ENCODE peak calls at places on chromosomes 6 and 20, in eight cellular contexts. Z, H, E, B, V, F, K and Q are unnamed samples. For H3K9me3, the result is how much of the 10 kb centered on the place peaks cover.

GRCh38 chr6:18204691-18205090 is 49.5 kb downstream of the KDM1B start:
- DNase-seq in H (no peak), K (no peak), V (no peak), F (no peak), E (no peak), Z (no peak), B (no peak), Q (no peak)

GRCh38 chr20:5147193-5147592 is 20.4 kb downstream of the CDS2 start:
- DNase-seq in V (no peak), K (no peak), E (no peak), F (no peak), H (no peak), B (no peak), Z (no peak), Q (no peak)

GRCh38 chr6:29552512-29553051 is 7.0 kb downstream of the UBD start:
- DNase-seq in F (no peak), V (peak), E (no peak), K (no peak), B (no peak), Z (no peak), H (peak), Q (no peak)

GRCh38 chr20:53937330-53937729 is 133.1 kb downstream of the BCAS1 start:
- DNase-seq in F (no peak), B (no peak), V (no peak), K (no peak), H (no peak), Z (no peak), E (no peak), Q (no peak)

GRCh38 chr6:107601406-107601805 is 111.5 kb downstream of the SOBP start:
- DNase-seq in E (no peak), K (no peak), H (no peak), B (no peak), Z (no peak), V (no peak), F (no peak), Q (no peak)

GRCh38 chr20:8722277-8722928 is 346.5 kb upstream of the PLCB4 start:
- DNase-seq in K (peak), B (no peak), F (no peak), Z (no peak), V (peak), E (peak), H (peak), Q (no peak)

GRCh38 chr6:122806290-122806689 is 17.2 kb downstream of the SMPDL3A start:
- DNase-seq in Z (no peak), F (no peak), E (no peak), B (no peak), V (no peak), K (no peak), H (no peak), Q (no peak)

GRCh38 chr20:14481863-14482262 is 144.5 kb upstream of the FLRT3 start:
- DNase-seq in F (no peak), B (no peak), V (peak), H (no peak), Z (no peak), E (no peak), K (no peak), Q (no peak)

GRCh38 chr6:132666118-132666517 is 7.1 kb upstream of the TAAR1 start:
- DNase-seq in V (no peak), K (no peak), B (no peak), H (no peak), Z (no peak), F (no peak), E (no peak), Q (no peak)

GRCh38 chr20:3808141-3808479 is 12.0 kb downstream of the CDC25B start:
- DNase-seq in H (no peak), Z (peak), E (peak), V (peak), F (peak), K (peak), B (peak), Q (peak)

GRCh38 chr6:40371621-40372020 is 215.5 kb downstream of the LRFN2 start:
- DNase-seq in Z (no peak), F (no peak), B (no peak), V (no peak), E (no peak), K (no peak), H (no peak), Q (no peak)

GRCh38 chr6:52820198-52820597 is 16.6 kb upstream of the GSTA1 start:
- DNase-seq in K (no peak), H (no peak), B (no peak), V (no peak), F (no peak), E (no peak), Z (no peak), Q (no peak)

GRCh38 chr6:168042426-168043192 is 36.4 kb downstream of the FRMD1 start:
- DNase-seq in E (no peak), B (no peak), V (no peak), H (no peak), F (no peak), Z (no peak), K (no peak), Q (peak)

GRCh38 chr6:109441069-109441816 is 719 bp downstream of the SMPD2 start:
- DNase-seq in V (peak), F (peak), H (peak), Z (peak), E (peak), K (peak), B (peak), Q (peak)

GRCh38 chr6:154548130-154548830 is 37.8 kb upstream of the CNKSR3 start:
- DNase-seq in E (no peak), H (no peak), Z (peak), K (no peak), V (peak), F (no peak), B (peak), Q (no peak)

GRCh38 chr6:12369781-12370262 is 79.7 kb downstream of the EDN1 start:
- DNase-seq in K (no peak), E (no peak), H (no peak), V (no peak), B (no peak), F (no peak), Z (no peak), Q (no peak)

GRCh38 chr6:107616776-107617175 is 126.9 kb downstream of the SOBP start:
- DNase-seq in F (no peak), B (no peak), E (no peak), Z (no peak), V (no peak), K (no peak), H (no peak), Q (no peak)

GRCh38 chr20:904146-904545 is 12.0 kb downstream of the ANGPT4 start:
- DNase-seq in F (no peak), H (no peak), Z (no peak), E (no peak), V (no peak), K (no peak), B (no peak), Q (no peak)

GRCh38 chr6:158475344-158476302 is 84.3 kb upstream of the TMEM181 start:
- DNase-seq in E (peak), Z (no peak), H (no peak), B (peak), F (no peak), V (peak), K (peak), Q (no peak)

GRCh38 chr20:40006168-40006860 is 682.7 kb downstream of the MAFB start:
- DNase-seq in E (no peak), B (no peak), H (no peak), Z (no peak), F (no peak), V (no peak), K (no peak), Q (no peak)

GRCh38 chr20:63317601-63318291 is 24.8 kb downstream of the COL20A1 start:
- DNase-seq in B (no peak), Z (peak), E (no peak), H (no peak), V (no peak), K (no peak), F (peak), Q (peak)

GRCh38 chr6:89347825-89348224 is 4.7 kb downstream of the UBE2J1 start:
- DNase-seq in K (no peak), H (peak), Z (no peak), E (no peak), F (no peak), V (peak), B (no peak), Q (no peak)

GRCh38 chr20:54368578-54368977 is 106.8 kb upstream of the DOK5 start:
- DNase-seq in V (no peak), H (no peak), Z (no peak), F (no peak), K (no peak), E (no peak), B (no peak), Q (no peak)

GRCh38 chr6:85240787-85241186 is 209.1 kb upstream of the NT5E start:
- DNase-seq in V (peak), Z (no peak), F (no peak), K (no peak), E (no peak), B (no peak), H (no peak), Q (no peak)

GRCh38 chr6:104477569-104477968 is 382.1 kb downstream of the HACE1 start:
- DNase-seq in E (no peak), B (no peak), F (no peak), V (no peak), K (no peak), H (no peak), Z (no peak), Q (no peak)

GRCh38 chr6:29965873-29966601 is 23.7 kb downstream of the HLA-A start:
- DNase-seq in H (peak), F (peak), E (peak), K (peak), Z (peak), V (peak), B (peak), Q (peak)

GRCh38 chr6:157244175-157244574 is 79.1 kb downstream of the TMEM242 start:
- DNase-seq in H (no peak), E (no peak), B (no peak), K (no peak), F (no peak), Z (peak), V (peak), Q (no peak)

GRCh38 chr6:157187182-157188093 is 135.9 kb downstream of the TMEM242 start:
- DNase-seq in B (peak), V (peak), F (no peak), Z (peak), E (no peak), K (no peak), H (peak), Q (no peak)

GRCh38 chr20:19830351-19830750 is 72.3 kb downstream of the RIN2 start:
- DNase-seq in V (peak), B (no peak), K (no peak), E (no peak), F (no peak), H (no peak), Z (no peak), Q (no peak)

DNA sequence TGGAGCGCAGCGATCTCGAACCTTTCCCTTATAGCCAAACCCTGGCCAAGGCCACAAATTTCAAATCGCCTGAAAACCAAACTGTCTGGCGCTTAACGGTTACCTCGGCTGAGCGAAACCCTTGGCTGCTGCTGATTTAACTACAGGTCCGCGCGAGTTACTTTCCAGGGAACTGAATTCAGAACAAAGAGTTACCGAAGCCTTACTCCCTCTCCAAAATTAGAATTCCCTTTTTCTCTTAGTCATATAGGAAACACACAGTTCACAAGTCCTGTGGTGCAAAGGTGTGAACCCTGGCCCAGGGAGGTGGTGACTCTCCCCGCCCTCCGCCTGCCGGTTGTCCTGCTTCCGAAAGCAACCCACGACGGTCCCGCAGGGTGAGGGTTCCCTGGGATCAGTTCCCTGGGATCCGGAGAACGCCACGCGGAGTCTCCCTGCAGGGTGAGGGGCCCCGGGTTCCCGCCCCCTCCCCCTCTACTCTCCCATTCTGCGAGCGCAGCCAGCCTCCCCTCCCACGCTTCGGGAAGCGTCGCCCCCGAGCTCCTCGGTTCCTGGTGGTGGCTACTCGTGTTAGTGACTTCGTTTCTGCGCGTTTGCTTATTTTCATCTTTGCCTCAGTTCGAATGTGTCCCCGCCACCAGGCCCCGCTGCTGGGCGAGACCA is 1.1 kb upstream of the SLC35D3 start:
- DNase-seq in E (no peak), H (peak), F (peak), B (no peak), Z (no peak), V (peak), K (peak), Q (peak)
- H3K27ac ChIP-seq in E (no peak), H (no peak), F (no peak), B (no peak), Z (no peak), V (no peak), K (no peak), Q (no peak)

GRCh38 chr20:59724457-59725366 is 120.4 kb downstream of the PHACTR3 start:
- DNase-seq in B (no peak), V (no peak), H (no peak), K (no peak), E (no peak), F (no peak), Z (no peak), Q (peak)
- H3K9me3 ChIP-seq in B (under half), V (under half), H (under half), K (under half), E (under half), F (under half), Z (under half), Q (under half)

DNA sequence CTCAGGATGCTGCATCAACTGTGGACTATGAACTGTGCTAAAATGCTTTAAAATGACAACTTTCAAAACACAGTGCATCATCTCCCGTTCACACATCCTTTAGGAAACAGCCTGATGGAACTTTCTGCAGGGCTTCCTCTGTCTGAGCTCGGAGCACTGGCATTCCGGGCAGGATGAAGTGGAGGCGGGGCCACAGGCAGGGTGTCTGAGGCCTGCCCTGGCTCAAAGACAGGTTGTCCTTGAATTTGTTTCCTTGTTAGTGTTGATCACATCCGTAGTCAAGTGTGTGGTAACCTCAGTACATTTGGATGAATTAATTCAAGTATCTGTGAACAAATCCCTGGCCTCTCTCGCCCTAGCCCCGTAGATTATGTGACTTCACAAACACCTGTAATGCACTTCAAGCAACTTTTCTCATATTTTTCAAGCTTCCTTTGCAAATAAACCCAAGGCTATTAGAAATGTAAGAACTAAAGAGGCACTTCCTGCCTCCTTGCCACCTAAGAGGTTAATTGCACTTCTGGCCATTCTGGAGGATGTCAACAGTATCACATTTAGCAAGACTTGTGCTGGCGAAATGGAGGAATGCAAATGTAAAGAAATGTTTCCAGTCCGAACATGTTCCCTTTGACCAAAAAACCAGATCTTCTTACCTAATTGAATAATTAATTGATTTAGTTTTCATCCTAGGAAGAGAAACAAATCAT is 3.1 kb downstream of the CD93 start:
- DNase-seq in Z (peak), F (no peak), H (peak), V (peak), B (no peak), K (no peak), E (no peak), Q (peak)
- H3K27ac ChIP-seq in Z (peak), F (no peak), H (no peak), V (peak), B (peak), K (peak), E (peak), Q (peak)

GRCh38 chr6:121426686-121427085 is 8.8 kb upstream of the GJA1 start:
- DNase-seq in B (no peak), Z (no peak), F (no peak), V (no peak), K (no peak), H (no peak), E (no peak), Q (no peak)
- H3K9me3 ChIP-seq in B (under half), Z (under half), F (under half), V (under half), K (under half), H (under half), E (under half), Q (under half)

DNA sequence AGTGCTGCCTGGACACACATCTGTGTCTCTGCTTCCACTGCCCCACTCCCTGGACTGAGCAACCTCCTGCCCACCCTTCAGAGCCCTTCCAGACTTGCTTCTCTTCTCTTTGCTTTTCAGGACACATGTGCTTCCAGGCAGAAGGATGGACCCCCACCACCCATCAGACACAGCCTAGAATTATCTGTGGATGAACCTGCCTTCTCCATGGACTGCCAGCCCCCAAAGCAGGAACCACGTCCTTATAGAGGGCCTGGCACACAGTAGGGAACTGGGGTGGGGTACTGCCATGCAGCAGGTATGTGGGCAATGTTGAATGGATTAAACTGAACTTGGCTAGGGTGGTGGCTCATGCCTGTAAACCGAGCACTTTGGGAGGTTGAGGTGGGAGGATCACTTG is 3.6 kb downstream of the KIAA1755 start:
- DNase-seq in V (no peak), Z (no peak), K (no peak), H (no peak), B (no peak), F (no peak), E (no peak), Q (no peak)
- H3K27ac ChIP-seq in V (no peak), Z (no peak), K (no peak), H (no peak), B (peak), F (no peak), E (peak), Q (no peak)

GRCh38 chr20:15675151-15675550 is 898.1 kb downstream of the KIF16B start:
- DNase-seq in F (no peak), V (no peak), E (no peak), H (no peak), K (no peak), Z (no peak), B (no peak), Q (no peak)
- H3K9me3 ChIP-seq in F (under half), V (under half), E (under half), H (under half), K (under half), Z (under half), B (under half), Q (under half)

DNA sequence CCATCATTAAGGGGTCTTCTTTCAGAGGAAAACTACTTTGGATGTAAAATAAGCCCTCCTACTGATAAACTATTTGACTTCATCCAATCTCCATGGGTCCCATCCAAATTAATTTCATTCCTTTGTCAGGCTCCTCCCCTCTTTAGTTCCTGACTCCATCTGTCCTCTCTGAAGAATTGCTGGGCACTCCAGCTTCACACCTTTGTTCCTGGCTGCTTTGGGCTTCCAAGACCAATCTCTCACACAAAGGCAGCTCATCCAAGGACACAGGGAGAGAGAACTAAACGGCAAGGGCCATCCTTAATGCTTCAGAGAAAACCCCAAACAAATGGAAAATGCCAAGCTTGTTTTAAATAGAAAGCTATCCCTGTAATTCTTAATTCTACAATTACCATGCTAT is 244.7 kb downstream of the TPBG start:
- DNase-seq in E (no peak), V (no peak), K (no peak), Z (no peak), H (no peak), B (no peak), F (no peak), Q (no peak)
- H3K27ac ChIP-seq in E (no peak), V (no peak), K (no peak), Z (no peak), H (no peak), B (no peak), F (no peak), Q (no peak)

DNA sequence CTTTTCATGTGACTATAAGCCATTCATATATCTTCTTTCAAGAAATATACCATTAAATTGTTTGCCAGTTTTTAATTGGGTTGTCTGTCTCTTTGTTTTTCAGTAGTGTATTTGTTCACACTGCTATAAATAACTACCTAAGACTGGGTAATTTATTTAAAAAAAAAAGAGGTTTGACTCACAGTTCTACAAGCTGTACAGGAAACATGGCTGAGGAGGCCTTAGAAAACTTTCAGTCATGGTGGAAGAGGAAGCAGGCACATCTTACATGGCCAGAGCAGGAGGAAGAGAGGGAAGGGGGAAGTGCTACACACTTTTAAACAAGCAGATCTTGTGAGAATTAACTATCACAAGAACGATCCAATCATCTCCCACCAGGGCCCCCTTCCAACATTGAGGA is 255.3 kb downstream of the EPM2A start:
- DNase-seq in Z (no peak), H (no peak), E (no peak), F (no peak), K (no peak), B (no peak), V (no peak), Q (no peak)
- H3K9me3 ChIP-seq in Z (under half), H (under half), E (under half), F (under half), K (under half), B (under half), V (under half), Q (under half)

GRCh38 chr20:48697845-48698491 is 129.8 kb downstream of the PREX1 start:
- DNase-seq in K (peak), F (peak), Z (peak), B (peak), E (no peak), H (peak), V (peak), Q (peak)
- H3K27ac ChIP-seq in K (no peak), F (no peak), Z (peak), B (peak), E (no peak), H (peak), V (no peak), Q (peak)

DNA sequence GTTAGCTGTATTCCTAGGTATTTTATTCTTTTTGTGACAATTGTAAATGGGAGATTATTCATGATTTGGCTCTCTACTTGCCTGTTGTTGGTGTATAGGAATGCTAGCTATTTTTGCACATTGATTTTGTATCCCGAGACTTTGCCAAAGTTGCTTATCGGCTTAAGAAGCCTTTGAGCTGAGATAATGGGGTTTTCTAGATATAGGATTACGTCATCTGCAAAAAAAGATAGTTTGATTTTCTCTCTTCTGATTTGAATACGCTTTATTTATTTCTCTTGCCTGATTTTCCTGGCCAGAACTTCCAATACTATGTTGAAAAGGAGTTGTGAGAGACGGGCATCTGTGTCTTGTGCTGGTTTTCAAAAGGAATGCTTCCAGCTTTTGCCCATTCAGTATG is 163.2 kb upstream of the UST start:
- DNase-seq in H (no peak), Z (no peak), F (no peak), K (no peak), B (no peak), V (no peak), E (no peak), Q (no peak)
- H3K9me3 ChIP-seq in H (under half), Z (under half), F (under half), K (under half), B (under half), V (under half), E (under half), Q (under half)